ENCODE peak calls at places on chromosomes 11 and 22, in seven cellular contexts. E is stomach, G is AG09319, U is AG09309, Z is WTC11, T is mucosa of descending colon, X is AG04450. K is an unnamed sample.

GRCh38 chr11:75760710-75761493 is 7.7 kb upstream of the DGAT2 start:
- DNase-seq in E (no peak), G (no peak), U (peak; percentile 25), Z (no peak), T (no peak), X (no peak), K (no peak)

GRCh38 chr11:67563354-67564114 is 20.1 kb upstream of the GSTP1 start:
- DNase-seq in E (peak; percentile 52), G (peak; percentile 57), U (peak; percentile 17), Z (no peak), T (no peak), X (peak; percentile 72), K (no peak)

GRCh38 chr11:120749389-120749788 is 237.8 kb downstream of the GRIK4 start:
- DNase-seq in E (no peak), G (no peak), U (no peak), Z (no peak), T (no peak), X (no peak), K (no peak)

GRCh38 chr11:91299980-91300379 is 924.6 kb upstream of the FAT3 start:
- DNase-seq in E (no peak), G (no peak), U (no peak), Z (no peak), T (no peak), X (no peak), K (no peak)

GRCh38 chr22:37802310-37803194 is 5.2 kb upstream of the GCAT start:
- DNase-seq in E (peak; percentile 60), G (no peak), U (no peak), Z (peak; percentile 79), T (peak; percentile 77), X (no peak), K (peak; percentile 66)

GRCh38 chr22:24474649-24475048 is 20.5 kb upstream of the UPB1 start:
- DNase-seq in E (no peak), G (no peak), U (no peak), Z (no peak), T (no peak), X (no peak), K (no peak)

GRCh38 chr11:33195391-33196190 is 34.3 kb upstream of the CSTF3 start:
- DNase-seq in E (no peak), G (no peak), U (no peak), Z (no peak), T (no peak), X (no peak), K (no peak)

GRCh38 chr11:120881591-120881990 is 142.3 kb upstream of the TBCEL start:
- DNase-seq in E (no peak), G (no peak), U (no peak), Z (no peak), T (no peak), X (no peak), K (no peak)

GRCh38 chr11:130728185-130729160 is 187.8 kb downstream of the SNX19 start:
- DNase-seq in E (no peak), G (no peak), U (no peak), Z (no peak), T (no peak), X (no peak), K (no peak)

GRCh38 chr11:8097062-8097814 is 16.2 kb downstream of the TUB start:
- DNase-seq in E (peak; percentile 10), G (no peak), U (no peak), Z (no peak), T (no peak), X (no peak), K (no peak)

GRCh38 chr22:28600546-28601143 is 79.0 kb downstream of the TTC28 start:
- DNase-seq in E (no peak), G (peak; percentile 31), U (peak; percentile 46), Z (no peak), T (no peak), X (peak; percentile 30), K (no peak)

GRCh38 chr11:5369793-5370192 is 13.8 kb upstream of the OR51M1 start:
- DNase-seq in E (no peak), G (no peak), U (no peak), Z (no peak), T (no peak), X (peak; percentile 75), K (no peak)

GRCh38 chr11:127895776-127896175 is 691.6 kb downstream of the ETS1 start:
- DNase-seq in E (no peak), G (no peak), U (no peak), Z (no peak), T (no peak), X (no peak), K (no peak)

GRCh38 chr11:102513869-102514268 is 16.7 kb downstream of the MMP7 start:
- DNase-seq in E (no peak), G (no peak), U (no peak), Z (no peak), T (no peak), X (peak; percentile 4), K (no peak)

GRCh38 chr22:41401781-41402648 is 20.3 kb downstream of the TEF start:
- DNase-seq in E (peak; percentile 95), G (peak; percentile 94), U (peak; percentile 88), Z (no peak), T (peak; percentile 73), X (peak; percentile 71), K (no peak)

GRCh38 chr22:42364641-42365336 is 67.4 kb downstream of the NFAM1 start:
- DNase-seq in E (no peak), G (peak; percentile 65), U (no peak), Z (no peak), T (no peak), X (no peak), K (no peak)

GRCh38 chr11:103464420-103464819 is 355.2 kb downstream of the DYNC2H1 start:
- DNase-seq in E (no peak), G (no peak), U (no peak), Z (no peak), T (no peak), X (no peak), K (no peak)

GRCh38 chr11:65558002-65558784 is at the start of gene LTBP3:
- DNase-seq in E (peak; percentile 87), G (no peak), U (no peak), Z (peak; percentile 60), T (peak; percentile 77), X (no peak), K (no peak)

GRCh38 chr22:48071305-48071704 is 1308.9 kb downstream of the TBC1D22A start:
- DNase-seq in E (no peak), G (no peak), U (no peak), Z (no peak), T (no peak), X (no peak), K (no peak)

GRCh38 chr22:48071828-48072227 is 1309.4 kb downstream of the TBC1D22A start:
- DNase-seq in E (no peak), G (no peak), U (no peak), Z (no peak), T (no peak), X (no peak), K (no peak)

GRCh38 chr22:48070083-48070482 is 1307.6 kb downstream of the TBC1D22A start:
- DNase-seq in E (no peak), G (no peak), U (no peak), Z (no peak), T (no peak), X (no peak), K (no peak)

GRCh38 chr22:48072777-48073176 is 1310.3 kb downstream of the TBC1D22A start:
- DNase-seq in E (no peak), G (no peak), U (no peak), Z (peak; percentile 17), T (no peak), X (no peak), K (no peak)

GRCh38 chr22:48070760-48071159 is 1308.3 kb downstream of the TBC1D22A start:
- DNase-seq in E (no peak), G (no peak), U (no peak), Z (peak; percentile 26), T (no peak), X (no peak), K (no peak)
- TF ChIP-seq CTCF in E (no peak), G (no peak), U (no peak), Z (no peak), T (no peak), X (no peak), K (no peak)

GRCh38 chr11:114089748-114090147 is 30.2 kb downstream of the ZBTB16 start:
- DNase-seq in E (no peak), G (no peak), U (no peak), Z (no peak), T (no peak), X (no peak), K (no peak)
- TF ChIP-seq CTCF in E (no peak), G (no peak), U (no peak), Z (no peak), T (no peak), X (no peak), K (no peak)

GRCh38 chr11:4064278-4064955 is 30.2 kb upstream of the RRM1 start:
- DNase-seq in E (no peak), G (no peak), U (no peak), Z (no peak), T (no peak), X (no peak), K (no peak)
- TF ChIP-seq CTCF in E (no peak), G (no peak), U (no peak), Z (no peak), T (no peak), X (no peak), K (no peak)

GRCh38 chr11:46369458-46370152 is 11.9 kb upstream of the MDK start:
- DNase-seq in E (peak; percentile 67), G (no peak), U (no peak), Z (peak; percentile 82), T (peak; percentile 56), X (peak; percentile 46), K (peak; percentile 76)

GRCh38 chr11:46367244-46367915 is 14.1 kb upstream of the MDK start:
- DNase-seq in E (peak; percentile 78), G (no peak), U (no peak), Z (peak; percentile 89), T (peak; percentile 71), X (no peak), K (peak; percentile 80)

GRCh38 chr11:46366260-46366659 is 15.2 kb upstream of the MDK start:
- DNase-seq in E (no peak), G (no peak), U (no peak), Z (no peak), T (no peak), X (no peak), K (no peak)

GRCh38 chr11:46366661-46367161 is 14.8 kb upstream of the MDK start:
- DNase-seq in E (no peak), G (no peak), U (no peak), Z (no peak), T (no peak), X (no peak), K (no peak)

GRCh38 chr11:46367916-46368267 is 13.6 kb upstream of the MDK start:
- DNase-seq in E (no peak), G (no peak), U (no peak), Z (no peak), T (no peak), X (no peak), K (no peak)
- TF ChIP-seq CTCF in E (no peak), G (no peak), U (no peak), Z (no peak), T (peak; percentile 5), X (no peak), K (peak; percentile 15)

K was measured in neural crest cell.